ENCODE peak calls at places on chromosomes 5 and 9, in seven cellular contexts. One of them, this sample, is unnamed. For H3K4me1, the result is how much of the 10 kb centered on the place peaks cover.

GRCh38 chr9:33877727-33878489 is 60.9 kb downstream of the UBE2R2 start:
- DNase-seq in A549: no peak
- DNase-seq in mesendoderm: no peak
- DNase-seq in endothelial cell of umbilical vein: no peak
- DNase-seq in Peyer's patch: no peak
- DNase-seq in right cardiac atrium: no peak
- DNase-seq in stomach: no peak
- DNase-seq in this sample: no peak

GRCh38 chr5:22669345-22669744 is 183.8 kb downstream of the CDH12 start:
- DNase-seq in mesendoderm: no peak
- DNase-seq in endothelial cell of umbilical vein: no peak
- DNase-seq in stomach: no peak
- DNase-seq in Peyer's patch: no peak
- DNase-seq in A549: no peak
- DNase-seq in right cardiac atrium: no peak
- DNase-seq in this sample: no peak

GRCh38 chr5:472076-472655 is 29.2 kb downstream of the EXOC3 start:
- DNase-seq in right cardiac atrium: peak
- DNase-seq in endothelial cell of umbilical vein: peak
- DNase-seq in stomach: peak
- DNase-seq in mesendoderm: no peak
- DNase-seq in A549: no peak
- DNase-seq in Peyer's patch: peak
- DNase-seq in this sample: no peak

GRCh38 chr5:142141463-142141862 is 32.9 kb downstream of the NDFIP1 start:
- DNase-seq in stomach: no peak
- DNase-seq in right cardiac atrium: no peak
- DNase-seq in Peyer's patch: no peak
- DNase-seq in endothelial cell of umbilical vein: no peak
- DNase-seq in A549: no peak
- DNase-seq in mesendoderm: no peak
- DNase-seq in this sample: no peak

GRCh38 chr5:50727845-50728244 is 61.4 kb downstream of the PARP8 start:
- DNase-seq in right cardiac atrium: no peak
- DNase-seq in mesendoderm: no peak
- DNase-seq in A549: no peak
- DNase-seq in endothelial cell of umbilical vein: no peak
- DNase-seq in Peyer's patch: no peak
- DNase-seq in stomach: no peak
- DNase-seq in this sample: no peak

GRCh38 chr5:9046756-9047481 is 499.0 kb downstream of the SEMA5A start:
- DNase-seq in mesendoderm: no peak
- DNase-seq in stomach: no peak
- DNase-seq in Peyer's patch: no peak
- DNase-seq in endothelial cell of umbilical vein: peak
- DNase-seq in A549: no peak
- DNase-seq in right cardiac atrium: no peak
- DNase-seq in this sample: peak

GRCh38 chr5:31131381-31131811 is 62.1 kb upstream of the CDH6 start:
- DNase-seq in stomach: no peak
- DNase-seq in mesendoderm: no peak
- DNase-seq in endothelial cell of umbilical vein: no peak
- DNase-seq in Peyer's patch: no peak
- DNase-seq in right cardiac atrium: no peak
- DNase-seq in A549: no peak
- DNase-seq in this sample: no peak

GRCh38 chr9:97906236-97906831 is 16.0 kb downstream of the TRMO start:
- DNase-seq in stomach: no peak
- DNase-seq in A549: no peak
- DNase-seq in Peyer's patch: no peak
- DNase-seq in endothelial cell of umbilical vein: peak
- DNase-seq in mesendoderm: no peak
- DNase-seq in right cardiac atrium: peak
- DNase-seq in this sample: no peak

GRCh38 chr5:89253931-89254330 is 370.9 kb upstream of the MEF2C start:
- DNase-seq in right cardiac atrium: no peak
- DNase-seq in Peyer's patch: no peak
- DNase-seq in A549: no peak
- DNase-seq in stomach: no peak
- DNase-seq in mesendoderm: no peak
- DNase-seq in endothelial cell of umbilical vein: no peak
- DNase-seq in this sample: no peak

GRCh38 chr5:89260254-89260653 is 377.3 kb upstream of the MEF2C start:
- DNase-seq in stomach: no peak
- DNase-seq in endothelial cell of umbilical vein: no peak
- DNase-seq in Peyer's patch: no peak
- DNase-seq in right cardiac atrium: no peak
- DNase-seq in A549: no peak
- DNase-seq in mesendoderm: no peak
- DNase-seq in this sample: no peak

GRCh38 chr5:89255845-89256463 is 373.0 kb upstream of the MEF2C start:
- DNase-seq in stomach: no peak
- DNase-seq in endothelial cell of umbilical vein: peak
- DNase-seq in right cardiac atrium: no peak
- DNase-seq in A549: peak
- DNase-seq in Peyer's patch: no peak
- DNase-seq in mesendoderm: peak
- DNase-seq in this sample: peak
- H3K4me1 ChIP-seq in stomach: under half
- H3K4me1 ChIP-seq in endothelial cell of umbilical vein: under half
- H3K4me1 ChIP-seq in right cardiac atrium: under half
- H3K4me1 ChIP-seq in A549: under half
- H3K4me1 ChIP-seq in Peyer's patch: under half
- H3K4me1 ChIP-seq in mesendoderm: under half
- H3K4me1 ChIP-seq in this sample: under half

GRCh38 chr5:134436523-134437339 is 25.1 kb upstream of the CDKN2AIPNL start:
- DNase-seq in A549: peak
- DNase-seq in endothelial cell of umbilical vein: peak
- DNase-seq in Peyer's patch: peak
- DNase-seq in mesendoderm: peak
- DNase-seq in right cardiac atrium: peak
- DNase-seq in stomach: peak
- DNase-seq in this sample: peak

GRCh38 chr5:134438268-134438622 is 26.6 kb upstream of the CDKN2AIPNL start:
- DNase-seq in A549: no peak
- DNase-seq in endothelial cell of umbilical vein: no peak
- DNase-seq in stomach: no peak
- DNase-seq in mesendoderm: no peak
- DNase-seq in Peyer's patch: no peak
- DNase-seq in right cardiac atrium: no peak
- DNase-seq in this sample: peak

GRCh38 chr5:134438641-134439621 is 27.2 kb upstream of the CDKN2AIPNL start:
- DNase-seq in mesendoderm: peak
- DNase-seq in endothelial cell of umbilical vein: no peak
- DNase-seq in right cardiac atrium: peak
- DNase-seq in Peyer's patch: peak
- DNase-seq in A549: peak
- DNase-seq in stomach: peak
- DNase-seq in this sample: peak

GRCh38 chr5:134435525-134435924 is 23.8 kb upstream of the CDKN2AIPNL start:
- DNase-seq in A549: peak
- DNase-seq in right cardiac atrium: no peak
- DNase-seq in stomach: no peak
- DNase-seq in mesendoderm: peak
- DNase-seq in endothelial cell of umbilical vein: no peak
- DNase-seq in Peyer's patch: no peak
- DNase-seq in this sample: peak

DNA sequence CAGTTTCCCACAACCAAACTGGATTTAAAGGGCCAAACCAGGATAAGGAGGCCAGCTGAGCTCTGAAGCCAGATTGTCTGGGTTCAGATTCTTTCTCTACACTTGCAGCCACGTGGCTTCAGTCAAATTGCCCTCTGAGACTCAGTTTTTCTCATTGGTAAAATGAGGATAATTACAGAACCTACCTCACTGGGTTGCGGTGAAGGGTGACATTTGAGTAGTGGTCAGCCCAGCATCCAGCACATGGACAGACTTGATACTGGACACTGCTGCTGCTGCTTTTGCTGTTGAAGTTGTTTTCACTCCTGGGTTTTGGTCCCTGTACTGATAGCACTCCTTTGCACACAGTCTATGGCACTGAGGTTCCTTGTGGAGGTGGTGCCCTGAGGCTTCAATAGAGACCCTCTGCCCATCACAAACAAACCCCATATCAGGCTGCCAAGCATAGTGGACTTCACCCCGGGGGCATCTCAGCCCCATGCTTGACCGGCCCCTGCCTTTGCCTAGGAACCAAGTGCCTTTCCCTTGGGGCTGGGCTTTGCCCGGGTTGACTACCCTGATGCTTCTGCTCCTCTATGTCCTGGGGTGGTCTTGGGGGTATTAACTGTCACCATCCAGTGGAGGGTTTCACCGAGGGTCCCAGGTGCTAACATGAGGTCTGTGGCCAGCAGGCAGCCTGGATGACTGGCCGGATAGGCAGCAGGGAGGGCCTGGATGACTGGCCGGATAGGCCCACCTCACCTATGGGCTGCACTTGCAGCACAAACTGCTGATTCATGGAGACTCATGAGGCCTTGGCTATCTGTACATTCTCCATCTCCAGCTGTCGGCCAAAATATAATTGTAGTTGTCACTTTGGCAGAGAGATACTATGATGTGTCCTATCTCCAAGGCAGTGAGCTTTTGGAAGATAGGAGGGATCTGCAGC is 25.9 kb upstream of the CDKN2AIPNL start:
- DNase-seq in endothelial cell of umbilical vein: no peak
- DNase-seq in A549: no peak
- DNase-seq in stomach: no peak
- DNase-seq in Peyer's patch: no peak
- DNase-seq in right cardiac atrium: peak
- DNase-seq in mesendoderm: no peak
- DNase-seq in this sample: no peak
- H3K4me1 ChIP-seq in endothelial cell of umbilical vein: under half
- H3K4me1 ChIP-seq in A549: half or more
- H3K4me1 ChIP-seq in stomach: under half
- H3K4me1 ChIP-seq in Peyer's patch: half or more
- H3K4me1 ChIP-seq in right cardiac atrium: under half
- H3K4me1 ChIP-seq in mesendoderm: under half
- H3K4me1 ChIP-seq in this sample: under half

DNA sequence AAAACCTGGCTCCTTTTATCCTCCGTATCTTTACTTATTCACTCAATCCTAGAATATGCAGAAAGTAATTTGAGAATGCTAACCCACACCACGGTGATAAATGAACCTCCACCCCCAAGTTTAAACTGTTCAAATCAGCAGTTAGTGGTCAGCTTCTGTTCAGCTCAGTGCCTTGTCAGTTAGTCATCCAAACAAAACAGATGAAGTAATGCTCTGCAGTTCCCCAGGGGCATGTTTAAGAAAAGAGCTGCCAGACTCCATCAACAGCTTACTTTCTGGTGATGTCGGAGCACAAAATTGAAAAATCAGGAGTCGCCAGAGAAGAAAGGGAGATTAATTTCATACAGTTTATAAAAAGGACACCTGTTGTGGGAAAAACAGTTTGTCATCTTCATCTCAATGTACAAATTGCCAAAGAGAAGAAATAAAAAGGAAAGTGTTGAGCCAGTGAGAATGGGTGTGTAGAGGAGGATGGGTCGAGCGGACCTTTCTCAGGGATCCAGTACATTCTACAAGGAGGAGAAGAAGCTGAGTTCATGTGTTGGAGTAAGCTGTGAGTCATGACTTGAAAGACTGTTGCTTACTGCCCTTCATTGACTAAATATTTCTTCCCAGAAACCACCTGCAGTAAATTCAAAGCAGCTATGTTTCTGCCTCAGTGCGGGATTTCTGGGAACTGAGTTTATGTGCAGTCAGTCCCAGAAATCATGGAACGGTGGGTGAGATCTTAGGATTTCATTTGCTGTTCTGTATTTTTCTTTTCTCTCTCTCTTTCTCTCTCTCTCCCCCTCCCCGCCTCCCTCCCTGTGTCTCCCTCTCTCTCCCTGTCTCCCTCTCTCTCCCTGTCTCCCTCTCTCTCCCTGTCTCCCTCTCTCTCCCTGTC is 13.7 kb downstream of the TRIO start:
- DNase-seq in A549: peak
- DNase-seq in endothelial cell of umbilical vein: peak
- DNase-seq in mesendoderm: peak
- DNase-seq in right cardiac atrium: no peak
- DNase-seq in Peyer's patch: no peak
- DNase-seq in stomach: no peak
- DNase-seq in this sample: peak
- H3K4me1 ChIP-seq in A549: half or more
- H3K4me1 ChIP-seq in endothelial cell of umbilical vein: half or more
- H3K4me1 ChIP-seq in mesendoderm: under half
- H3K4me1 ChIP-seq in right cardiac atrium: under half
- H3K4me1 ChIP-seq in Peyer's patch: half or more
- H3K4me1 ChIP-seq in stomach: under half
- H3K4me1 ChIP-seq in this sample: under half

DNA sequence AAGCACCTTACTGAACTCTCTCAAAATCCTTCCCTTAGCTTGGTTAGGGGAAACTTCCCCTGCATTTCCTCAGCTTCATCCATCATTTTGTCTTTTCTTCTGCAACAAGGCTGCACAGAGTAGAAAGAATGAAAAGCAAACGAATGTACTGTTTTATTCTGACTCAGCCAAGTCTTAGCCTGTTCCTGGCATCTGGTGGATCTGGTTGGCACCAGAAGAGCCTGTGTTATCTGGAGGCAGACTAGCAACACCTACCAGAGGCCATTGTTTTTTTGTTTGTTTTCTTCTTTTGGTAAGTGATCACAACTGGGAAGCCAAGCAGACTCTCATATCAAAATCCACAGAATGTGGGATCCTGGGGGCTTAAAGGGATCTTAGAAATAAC is 200.7 kb downstream of the FANCC start:
- DNase-seq in mesendoderm: no peak
- DNase-seq in right cardiac atrium: no peak
- DNase-seq in endothelial cell of umbilical vein: no peak
- DNase-seq in Peyer's patch: no peak
- DNase-seq in A549: no peak
- DNase-seq in stomach: peak
- DNase-seq in this sample: no peak
- H3K4me1 ChIP-seq in mesendoderm: under half
- H3K4me1 ChIP-seq in right cardiac atrium: under half
- H3K4me1 ChIP-seq in endothelial cell of umbilical vein: under half
- H3K4me1 ChIP-seq in Peyer's patch: under half
- H3K4me1 ChIP-seq in A549: under half
- H3K4me1 ChIP-seq in stomach: under half
- H3K4me1 ChIP-seq in this sample: under half

GRCh38 chr5:140178482-140179116 is 3.6 kb downstream of the CYSTM1 start:
- DNase-seq in A549: no peak
- DNase-seq in endothelial cell of umbilical vein: no peak
- DNase-seq in stomach: no peak
- DNase-seq in mesendoderm: no peak
- DNase-seq in right cardiac atrium: no peak
- DNase-seq in Peyer's patch: no peak
- DNase-seq in this sample: no peak

GRCh38 chr5:140182803-140183367 is 7.9 kb downstream of the CYSTM1 start:
- DNase-seq in A549: no peak
- DNase-seq in Peyer's patch: no peak
- DNase-seq in right cardiac atrium: peak
- DNase-seq in endothelial cell of umbilical vein: peak
- DNase-seq in mesendoderm: peak
- DNase-seq in stomach: no peak
- DNase-seq in this sample: no peak

GRCh38 chr5:140181525-140181924 is 6.5 kb downstream of the CYSTM1 start:
- DNase-seq in A549: no peak
- DNase-seq in mesendoderm: no peak
- DNase-seq in stomach: no peak
- DNase-seq in Peyer's patch: no peak
- DNase-seq in right cardiac atrium: no peak
- DNase-seq in endothelial cell of umbilical vein: no peak
- DNase-seq in this sample: no peak

GRCh38 chr5:140182075-140182709 is 7.2 kb downstream of the CYSTM1 start:
- DNase-seq in Peyer's patch: no peak
- DNase-seq in endothelial cell of umbilical vein: no peak
- DNase-seq in stomach: no peak
- DNase-seq in mesendoderm: no peak
- DNase-seq in right cardiac atrium: no peak
- DNase-seq in A549: no peak
- DNase-seq in this sample: no peak

GRCh38 chr5:140181002-140181483 is 6.1 kb downstream of the CYSTM1 start:
- DNase-seq in A549: no peak
- DNase-seq in right cardiac atrium: no peak
- DNase-seq in endothelial cell of umbilical vein: no peak
- DNase-seq in mesendoderm: no peak
- DNase-seq in Peyer's patch: no peak
- DNase-seq in stomach: no peak
- DNase-seq in this sample: no peak
- H3K4me1 ChIP-seq in A549: under half
- H3K4me1 ChIP-seq in right cardiac atrium: under half
- H3K4me1 ChIP-seq in endothelial cell of umbilical vein: under half
- H3K4me1 ChIP-seq in mesendoderm: under half
- H3K4me1 ChIP-seq in Peyer's patch: under half
- H3K4me1 ChIP-seq in stomach: half or more
- H3K4me1 ChIP-seq in this sample: under half